ENCODE peak calls at places on chromosomes 16 and 17, in ten cellular contexts. One of them, this sample, is unnamed.

GRCh38 chr17:8056232-8056975 is 17.5 kb downstream of the ALOX15B start:
- DNase-seq in activated CD4-positive, CD25-positive, alpha-beta regulatory T cell: no peak
- DNase-seq in HFFc6: peak; percentile 14
- DNase-seq in NCI-H2081: no peak
- DNase-seq in CD4-positive, alpha-beta memory T cell: no peak
- DNase-seq in SHP77: peak; percentile 20
- DNase-seq in Right ventricle myocardium inferior: no peak
- DNase-seq in HAP-1: no peak
- DNase-seq in cerebellum: no peak
- DNase-seq in tibial artery: peak; percentile 55
- DNase-seq in this sample: no peak

GRCh38 chr17:30235386-30236296 is at the start of gene SLC6A4:
- DNase-seq in activated CD4-positive, CD25-positive, alpha-beta regulatory T cell: no peak
- DNase-seq in HFFc6: no peak
- DNase-seq in NCI-H2081: no peak
- DNase-seq in CD4-positive, alpha-beta memory T cell: no peak
- DNase-seq in SHP77: no peak
- DNase-seq in Right ventricle myocardium inferior: no peak
- DNase-seq in HAP-1: no peak
- DNase-seq in cerebellum: no peak
- DNase-seq in tibial artery: no peak
- DNase-seq in this sample: no peak

GRCh38 chr17:1002412-1002753 is 5.5 kb downstream of the TIMM22 start:
- DNase-seq in activated CD4-positive, CD25-positive, alpha-beta regulatory T cell: no peak
- DNase-seq in HFFc6: peak; percentile 52
- DNase-seq in NCI-H2081: no peak
- DNase-seq in CD4-positive, alpha-beta memory T cell: no peak
- DNase-seq in SHP77: no peak
- DNase-seq in Right ventricle myocardium inferior: no peak
- DNase-seq in HAP-1: no peak
- DNase-seq in cerebellum: no peak
- DNase-seq in tibial artery: no peak
- DNase-seq in this sample: no peak

GRCh38 chr16:48317614-48318013 is 67.6 kb downstream of the SIAH1 start:
- DNase-seq in activated CD4-positive, CD25-positive, alpha-beta regulatory T cell: no peak
- DNase-seq in HFFc6: peak; percentile 49
- DNase-seq in NCI-H2081: no peak
- DNase-seq in CD4-positive, alpha-beta memory T cell: no peak
- DNase-seq in SHP77: no peak
- DNase-seq in Right ventricle myocardium inferior: no peak
- DNase-seq in HAP-1: no peak
- DNase-seq in cerebellum: no peak
- DNase-seq in tibial artery: no peak
- DNase-seq in this sample: no peak

GRCh38 chr16:75351183-75351582 is 82.1 kb downstream of the CFDP1 start:
- DNase-seq in activated CD4-positive, CD25-positive, alpha-beta regulatory T cell: no peak
- DNase-seq in HFFc6: peak; percentile 73
- DNase-seq in NCI-H2081: no peak
- DNase-seq in CD4-positive, alpha-beta memory T cell: no peak
- DNase-seq in SHP77: no peak
- DNase-seq in Right ventricle myocardium inferior: no peak
- DNase-seq in HAP-1: no peak
- DNase-seq in cerebellum: no peak
- DNase-seq in tibial artery: no peak
- DNase-seq in this sample: no peak

GRCh38 chr17:5583426-5584382 is 605 bp downstream of the NLRP1 start:
- DNase-seq in activated CD4-positive, CD25-positive, alpha-beta regulatory T cell: no peak
- DNase-seq in HFFc6: no peak
- DNase-seq in NCI-H2081: no peak
- DNase-seq in CD4-positive, alpha-beta memory T cell: peak; percentile 10
- DNase-seq in SHP77: no peak
- DNase-seq in Right ventricle myocardium inferior: no peak
- DNase-seq in HAP-1: no peak
- DNase-seq in cerebellum: no peak
- DNase-seq in tibial artery: peak; percentile 45
- DNase-seq in this sample: no peak

GRCh38 chr16:57998484-57998883 is 2.0 kb downstream of the ZNF319 start:
- DNase-seq in activated CD4-positive, CD25-positive, alpha-beta regulatory T cell: no peak
- DNase-seq in HFFc6: no peak
- DNase-seq in NCI-H2081: no peak
- DNase-seq in CD4-positive, alpha-beta memory T cell: peak; percentile 55
- DNase-seq in SHP77: no peak
- DNase-seq in Right ventricle myocardium inferior: no peak
- DNase-seq in HAP-1: no peak
- DNase-seq in cerebellum: no peak
- DNase-seq in tibial artery: no peak
- DNase-seq in this sample: peak; percentile 19

GRCh38 chr17:50050431-50051032 is 5.4 kb upstream of the ITGA3 start:
- DNase-seq in activated CD4-positive, CD25-positive, alpha-beta regulatory T cell: no peak
- DNase-seq in HFFc6: no peak
- DNase-seq in NCI-H2081: no peak
- DNase-seq in CD4-positive, alpha-beta memory T cell: no peak
- DNase-seq in SHP77: no peak
- DNase-seq in Right ventricle myocardium inferior: no peak
- DNase-seq in HAP-1: no peak
- DNase-seq in cerebellum: no peak
- DNase-seq in tibial artery: no peak
- DNase-seq in this sample: no peak

GRCh38 chr16:87207509-87207908 is 109.7 kb downstream of the C16orf95 start:
- DNase-seq in activated CD4-positive, CD25-positive, alpha-beta regulatory T cell: no peak
- DNase-seq in HFFc6: peak; percentile 87
- DNase-seq in NCI-H2081: no peak
- DNase-seq in CD4-positive, alpha-beta memory T cell: no peak
- DNase-seq in SHP77: no peak
- DNase-seq in Right ventricle myocardium inferior: no peak
- DNase-seq in HAP-1: no peak
- DNase-seq in cerebellum: no peak
- DNase-seq in tibial artery: no peak
- DNase-seq in this sample: no peak

GRCh38 chr16:67663151-67663876 is 2.6 kb downstream of the PARD6A start:
- DNase-seq in activated CD4-positive, CD25-positive, alpha-beta regulatory T cell: no peak
- DNase-seq in HFFc6: no peak
- DNase-seq in NCI-H2081: peak; percentile 17
- DNase-seq in CD4-positive, alpha-beta memory T cell: no peak
- DNase-seq in SHP77: peak; percentile 27
- DNase-seq in Right ventricle myocardium inferior: no peak
- DNase-seq in HAP-1: peak; percentile 68
- DNase-seq in cerebellum: no peak
- DNase-seq in tibial artery: no peak
- DNase-seq in this sample: no peak